ENCODE peak calls at places on chromosome 18, in eight cellular contexts. S is PC-3, R is neural progenitor cell, K is OCI-LY7, Q is HCT116, V is hepatocyte, X is GM23338, N is SK-N-SH. Y is an unnamed sample. For H3K4me1, the result is how much of the 10 kb centered on the place peaks cover.

GRCh38 chr18:9823805-9824473 is 61.8 kb upstream of the TXNDC2 start:
- DNase-seq in S (no peak), R (no peak), K (no peak), Q (no peak), V (no peak), X (no peak), N (no peak), Y (peak)

GRCh38 chr18:70411307-70411706 is 122.5 kb downstream of the SOCS6 start:
- DNase-seq in S (no peak), R (no peak), K (no peak), Q (no peak), V (no peak), X (no peak), N (no peak), Y (no peak)

GRCh38 chr18:54828986-54829385 is 709 bp downstream of the RAB27B start:
- DNase-seq in S (no peak), R (no peak), K (no peak), Q (no peak), V (no peak), X (no peak), N (no peak), Y (peak)

GRCh38 chr18:46528037-46528436 is 129.0 kb downstream of the LOXHD1 start:
- DNase-seq in S (no peak), R (no peak), K (no peak), Q (no peak), V (no peak), X (no peak), N (no peak), Y (no peak)

GRCh38 chr18:57846258-57846657 is 43.1 kb upstream of the ATP8B1 start:
- DNase-seq in S (peak), R (no peak), K (no peak), Q (peak), V (peak), X (no peak), N (no peak), Y (peak)

GRCh38 chr18:8051388-8051787 is 484.3 kb downstream of the PTPRM start:
- DNase-seq in S (no peak), R (no peak), K (no peak), Q (no peak), V (no peak), X (no peak), N (no peak), Y (no peak)

GRCh38 chr18:7618821-7619410 is 51.8 kb downstream of the PTPRM start:
- DNase-seq in S (no peak), R (peak), K (no peak), Q (no peak), V (no peak), X (no peak), N (no peak), Y (peak)

GRCh38 chr18:49031511-49032188 is 80.9 kb upstream of the SMAD7 start:
- DNase-seq in S (no peak), R (no peak), K (no peak), Q (no peak), V (peak), X (no peak), N (no peak), Y (no peak)

GRCh38 chr18:48139427-48140347 is 209.2 kb upstream of the SMAD2 start:
- DNase-seq in S (peak), R (no peak), K (no peak), Q (no peak), V (no peak), X (peak), N (peak), Y (no peak)

GRCh38 chr18:10009321-10010144 is 95.7 kb downstream of the VAPA start:
- DNase-seq in S (no peak), R (no peak), K (no peak), Q (no peak), V (no peak), X (no peak), N (no peak), Y (no peak)

GRCh38 chr18:21996261-21996892 is 173.0 kb upstream of the GATA6 start:
- DNase-seq in S (no peak), R (no peak), K (no peak), Q (no peak), V (peak), X (no peak), N (no peak), Y (peak)

GRCh38 chr18:32847719-32848118 is 74.9 kb upstream of the KLHL14 start:
- DNase-seq in S (no peak), R (peak), K (no peak), Q (no peak), V (no peak), X (peak), N (no peak), Y (no peak)

GRCh38 chr18:77300579-77300978 is 50.9 kb downstream of the GALR1 start:
- DNase-seq in S (no peak), R (no peak), K (no peak), Q (no peak), V (no peak), X (no peak), N (no peak), Y (no peak)

GRCh38 chr18:65124633-65125032 is 626.2 kb upstream of the CDH7 start:
- DNase-seq in S (no peak), R (no peak), K (no peak), Q (no peak), V (no peak), X (no peak), N (no peak), Y (no peak)

GRCh38 chr18:31155498-31155897 is 7.2 kb downstream of the DSC1 start:
- DNase-seq in S (no peak), R (no peak), K (no peak), Q (no peak), V (no peak), X (no peak), N (no peak), Y (no peak)
- TF ChIP-seq EZH2phosphoT487 in S (no peak), R (no peak), K (no peak), Q (no peak), V (no peak), X (no peak), N (no peak), Y (no peak)

DNA sequence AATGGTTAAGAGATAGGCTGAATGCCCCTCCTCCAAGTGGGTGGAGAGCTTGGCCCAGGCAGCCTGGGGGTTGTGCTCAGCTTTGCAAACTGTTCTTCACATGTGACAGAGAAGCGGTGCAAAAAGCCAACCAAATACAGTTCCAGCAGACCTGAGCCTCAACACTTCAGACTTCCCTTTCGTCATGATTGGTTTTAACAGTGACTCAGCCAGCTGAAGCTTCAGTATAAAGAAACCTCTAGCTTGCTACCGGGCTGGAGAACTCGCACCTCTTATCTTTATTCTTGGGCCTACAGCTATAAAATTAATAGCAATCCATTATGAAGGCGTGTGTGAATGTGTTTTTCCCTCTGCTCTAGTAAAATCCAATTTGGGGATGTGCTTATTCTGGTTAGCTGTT is 20.0 kb downstream of the SETBP1 start:
- DNase-seq in S (no peak), R (no peak), K (no peak), Q (no peak), V (peak), X (no peak), N (no peak), Y (peak)
- H3K4me1 ChIP-seq in S (under half), R (under half), K (under half), Q (under half), V (under half), X (under half), N (under half), Y (under half)

GRCh38 chr18:44895176-44895798 is 214.6 kb downstream of the SETBP1 start:
- DNase-seq in S (peak), R (no peak), K (peak), Q (no peak), V (peak), X (no peak), N (peak), Y (peak)
- TF ChIP-seq EZH2phosphoT487 in S (no peak), R (no peak), K (no peak), Q (no peak), V (no peak), X (no peak), N (no peak), Y (no peak)

GRCh38 chr18:60249388-60249787 is 123.2 kb downstream of the MC4R start:
- DNase-seq in S (no peak), R (no peak), K (peak), Q (no peak), V (no peak), X (no peak), N (no peak), Y (no peak)

GRCh38 chr18:60246606-60247005 is 126.0 kb downstream of the MC4R start:
- DNase-seq in S (no peak), R (no peak), K (peak), Q (no peak), V (no peak), X (no peak), N (no peak), Y (no peak)

GRCh38 chr18:60248563-60249330 is 123.8 kb downstream of the MC4R start:
- DNase-seq in S (no peak), R (no peak), K (peak), Q (no peak), V (no peak), X (no peak), N (no peak), Y (no peak)

GRCh38 chr18:60247103-60247502 is 125.5 kb downstream of the MC4R start:
- DNase-seq in S (no peak), R (no peak), K (peak), Q (no peak), V (no peak), X (no peak), N (no peak), Y (no peak)

GRCh38 chr18:60245096-60245495 is 127.5 kb downstream of the MC4R start:
- DNase-seq in S (no peak), R (no peak), K (no peak), Q (no peak), V (no peak), X (no peak), N (no peak), Y (no peak)
- H3K4me1 ChIP-seq in S (under half), R (under half), K (under half), Q (under half), V (under half), X (under half), N (under half), Y (under half)

GRCh38 chr18:30940952-30941539 is 101.5 kb downstream of the DSC3 start:
- DNase-seq in S (no peak), R (no peak), K (no peak), Q (no peak), V (no peak), X (no peak), N (no peak), Y (no peak)

GRCh38 chr18:30944773-30945172 is 97.8 kb downstream of the DSC3 start:
- DNase-seq in S (no peak), R (no peak), K (no peak), Q (no peak), V (no peak), X (no peak), N (no peak), Y (no peak)

GRCh38 chr18:30945769-30946168 is 96.8 kb downstream of the DSC3 start:
- DNase-seq in S (no peak), R (peak), K (no peak), Q (no peak), V (no peak), X (no peak), N (no peak), Y (no peak)
- TF ChIP-seq EZH2phosphoT487 in S (no peak), R (no peak), K (no peak), Q (no peak), V (no peak), X (no peak), N (no peak), Y (no peak)

Y was measured in GM23248.